ENCODE peak calls at places on chromosomes 6 and 20, in four cellular contexts. One of them, this sample, is unnamed.

GRCh38 chr6:81758221-81758620 is 5.7 kb upstream of the TENT5A start:
- DNase-seq in astrocyte of the spinal cord: no peak
- DNase-seq in IMR-90: no peak
- DNase-seq in lower lobe of right lung: no peak
- DNase-seq in this sample: no peak

GRCh38 chr20:14341782-14342181 is 4.4 kb upstream of the FLRT3 start:
- DNase-seq in astrocyte of the spinal cord: no peak
- DNase-seq in IMR-90: peak
- DNase-seq in lower lobe of right lung: no peak
- DNase-seq in this sample: peak

GRCh38 chr6:3769610-3770009 is 18.1 kb upstream of the PXDC1 start:
- DNase-seq in astrocyte of the spinal cord: no peak
- DNase-seq in IMR-90: peak
- DNase-seq in lower lobe of right lung: no peak
- DNase-seq in this sample: peak

GRCh38 chr20:62616728-62617621 is 25.3 kb upstream of the SLCO4A1 start:
- DNase-seq in astrocyte of the spinal cord: peak
- DNase-seq in IMR-90: peak
- DNase-seq in lower lobe of right lung: peak
- DNase-seq in this sample: peak

GRCh38 chr6:118683881-118684872 is 32.8 kb upstream of the CEP85L start:
- DNase-seq in astrocyte of the spinal cord: no peak
- DNase-seq in IMR-90: no peak
- DNase-seq in lower lobe of right lung: no peak
- DNase-seq in this sample: no peak

GRCh38 chr6:89255417-89255816 is 38.3 kb upstream of the GABRR1 start:
- DNase-seq in astrocyte of the spinal cord: no peak
- DNase-seq in IMR-90: no peak
- DNase-seq in lower lobe of right lung: no peak
- DNase-seq in this sample: no peak

GRCh38 chr6:28565823-28566526 is 40.3 kb downstream of the GPX5 start:
- DNase-seq in astrocyte of the spinal cord: no peak
- DNase-seq in IMR-90: no peak
- DNase-seq in lower lobe of right lung: no peak
- DNase-seq in this sample: no peak

GRCh38 chr20:58839474-58839874 is 11.2 kb downstream of the GNAS-AS1 start:
- DNase-seq in astrocyte of the spinal cord: peak
- DNase-seq in IMR-90: peak
- DNase-seq in lower lobe of right lung: no peak
- DNase-seq in this sample: peak

GRCh38 chr6:85126448-85127178 is 323.3 kb upstream of the NT5E start:
- DNase-seq in astrocyte of the spinal cord: peak
- DNase-seq in IMR-90: peak
- DNase-seq in lower lobe of right lung: peak
- DNase-seq in this sample: peak

GRCh38 chr6:148530394-148530923 is 187.8 kb downstream of the SASH1 start:
- DNase-seq in astrocyte of the spinal cord: peak
- DNase-seq in IMR-90: peak
- DNase-seq in lower lobe of right lung: no peak
- DNase-seq in this sample: peak

GRCh38 chr6:51929934-51930574 is 157.4 kb downstream of the PKHD1 start:
- DNase-seq in astrocyte of the spinal cord: no peak
- DNase-seq in IMR-90: no peak
- DNase-seq in lower lobe of right lung: no peak
- DNase-seq in this sample: no peak

GRCh38 chr6:17439243-17439993 is 46.0 kb downstream of the CAP2 start:
- DNase-seq in astrocyte of the spinal cord: no peak
- DNase-seq in IMR-90: no peak
- DNase-seq in lower lobe of right lung: no peak
- DNase-seq in this sample: peak

GRCh38 chr6:37160922-37161778 is 8.8 kb upstream of the PIM1 start:
- DNase-seq in astrocyte of the spinal cord: peak
- DNase-seq in IMR-90: peak
- DNase-seq in lower lobe of right lung: no peak
- DNase-seq in this sample: peak

GRCh38 chr6:126542052-126542451 is 202.1 kb downstream of the CENPW start:
- DNase-seq in astrocyte of the spinal cord: no peak
- DNase-seq in IMR-90: no peak
- DNase-seq in lower lobe of right lung: no peak
- DNase-seq in this sample: no peak

GRCh38 chr6:12548526-12548925 is 168.0 kb upstream of the PHACTR1 start:
- DNase-seq in astrocyte of the spinal cord: peak
- DNase-seq in IMR-90: peak
- DNase-seq in lower lobe of right lung: no peak
- DNase-seq in this sample: peak

GRCh38 chr6:51753635-51754034 is 333.8 kb downstream of the PKHD1 start:
- DNase-seq in astrocyte of the spinal cord: no peak
- DNase-seq in IMR-90: no peak
- DNase-seq in lower lobe of right lung: peak
- DNase-seq in this sample: no peak

GRCh38 chr6:115896538-115897129 is 164.1 kb downstream of the FRK start:
- DNase-seq in astrocyte of the spinal cord: peak
- DNase-seq in IMR-90: peak
- DNase-seq in lower lobe of right lung: no peak
- DNase-seq in this sample: peak

GRCh38 chr20:25553819-25554296 is 31.5 kb downstream of the NINL start:
- DNase-seq in astrocyte of the spinal cord: peak
- DNase-seq in IMR-90: peak
- DNase-seq in lower lobe of right lung: no peak
- DNase-seq in this sample: peak

GRCh38 chr6:2988076-2988425 is 11.6 kb upstream of the NQO2 start:
- DNase-seq in astrocyte of the spinal cord: no peak
- DNase-seq in IMR-90: no peak
- DNase-seq in lower lobe of right lung: no peak
- DNase-seq in this sample: no peak

GRCh38 chr20:37468886-37469285 is 52.2 kb upstream of the NNAT start:
- DNase-seq in astrocyte of the spinal cord: no peak
- DNase-seq in IMR-90: no peak
- DNase-seq in lower lobe of right lung: no peak
- DNase-seq in this sample: no peak

GRCh38 chr6:36555750-36556252 is 8.5 kb upstream of the STK38 start:
- DNase-seq in astrocyte of the spinal cord: no peak
- DNase-seq in IMR-90: no peak
- DNase-seq in lower lobe of right lung: no peak
- DNase-seq in this sample: no peak

GRCh38 chr6:155080876-155081845 is 86.0 kb downstream of the TIAM2 start:
- DNase-seq in astrocyte of the spinal cord: peak
- DNase-seq in IMR-90: peak
- DNase-seq in lower lobe of right lung: no peak
- DNase-seq in this sample: no peak

GRCh38 chr6:2765896-2766766 is 938 bp downstream of the WRNIP1 start:
- DNase-seq in astrocyte of the spinal cord: peak
- DNase-seq in IMR-90: peak
- DNase-seq in lower lobe of right lung: peak
- DNase-seq in this sample: peak

GRCh38 chr6:84062519-84063154 is 29.1 kb downstream of the MRAP2 start:
- DNase-seq in astrocyte of the spinal cord: no peak
- DNase-seq in IMR-90: no peak
- DNase-seq in lower lobe of right lung: no peak
- DNase-seq in this sample: no peak

GRCh38 chr6:125273965-125274364 is 27.8 kb downstream of the HDDC2 start:
- DNase-seq in astrocyte of the spinal cord: peak
- DNase-seq in IMR-90: peak
- DNase-seq in lower lobe of right lung: no peak
- DNase-seq in this sample: peak

GRCh38 chr6:135002229-135002844 is 52.3 kb downstream of the HBS1L start:
- DNase-seq in astrocyte of the spinal cord: peak
- DNase-seq in IMR-90: peak
- DNase-seq in lower lobe of right lung: no peak
- DNase-seq in this sample: peak

GRCh38 chr6:56244528-56245253 is 2.7 kb downstream of the COL21A1 start:
- DNase-seq in astrocyte of the spinal cord: no peak
- DNase-seq in IMR-90: no peak
- DNase-seq in lower lobe of right lung: no peak
- DNase-seq in this sample: no peak

GRCh38 chr20:13199279-13199678 is 21.8 kb upstream of the ISM1 start:
- DNase-seq in astrocyte of the spinal cord: no peak
- DNase-seq in IMR-90: no peak
- DNase-seq in lower lobe of right lung: no peak
- DNase-seq in this sample: no peak

GRCh38 chr20:43748274-43748673 is 21.5 kb upstream of the GTSF1L start:
- DNase-seq in astrocyte of the spinal cord: no peak
- DNase-seq in IMR-90: peak
- DNase-seq in lower lobe of right lung: no peak
- DNase-seq in this sample: peak

GRCh38 chr6:145811741-145812140 is 2.9 kb downstream of the FBXO30 start:
- DNase-seq in astrocyte of the spinal cord: no peak
- DNase-seq in IMR-90: no peak
- DNase-seq in lower lobe of right lung: no peak
- DNase-seq in this sample: no peak
- H3K4me3 ChIP-seq in astrocyte of the spinal cord: no peak
- H3K4me3 ChIP-seq in IMR-90: no peak
- H3K4me3 ChIP-seq in lower lobe of right lung: no peak
- H3K4me3 ChIP-seq in this sample: no peak

GRCh38 chr20:347317-347639 is 367 bp downstream of the NRSN2 start:
- DNase-seq in astrocyte of the spinal cord: no peak
- DNase-seq in IMR-90: no peak
- DNase-seq in lower lobe of right lung: no peak
- DNase-seq in this sample: no peak

GRCh38 chr20:346640-347316 is at the start of gene NRSN2:
- DNase-seq in astrocyte of the spinal cord: peak
- DNase-seq in IMR-90: peak
- DNase-seq in lower lobe of right lung: peak
- DNase-seq in this sample: peak

GRCh38 chr20:346033-346639 is 775 bp upstream of the NRSN2 start:
- DNase-seq in astrocyte of the spinal cord: no peak
- DNase-seq in IMR-90: no peak
- DNase-seq in lower lobe of right lung: no peak
- DNase-seq in this sample: no peak

GRCh38 chr20:348972-349841 is 2.3 kb downstream of the NRSN2 start:
- DNase-seq in astrocyte of the spinal cord: no peak
- DNase-seq in IMR-90: no peak
- DNase-seq in lower lobe of right lung: no peak
- DNase-seq in this sample: no peak

DNA sequence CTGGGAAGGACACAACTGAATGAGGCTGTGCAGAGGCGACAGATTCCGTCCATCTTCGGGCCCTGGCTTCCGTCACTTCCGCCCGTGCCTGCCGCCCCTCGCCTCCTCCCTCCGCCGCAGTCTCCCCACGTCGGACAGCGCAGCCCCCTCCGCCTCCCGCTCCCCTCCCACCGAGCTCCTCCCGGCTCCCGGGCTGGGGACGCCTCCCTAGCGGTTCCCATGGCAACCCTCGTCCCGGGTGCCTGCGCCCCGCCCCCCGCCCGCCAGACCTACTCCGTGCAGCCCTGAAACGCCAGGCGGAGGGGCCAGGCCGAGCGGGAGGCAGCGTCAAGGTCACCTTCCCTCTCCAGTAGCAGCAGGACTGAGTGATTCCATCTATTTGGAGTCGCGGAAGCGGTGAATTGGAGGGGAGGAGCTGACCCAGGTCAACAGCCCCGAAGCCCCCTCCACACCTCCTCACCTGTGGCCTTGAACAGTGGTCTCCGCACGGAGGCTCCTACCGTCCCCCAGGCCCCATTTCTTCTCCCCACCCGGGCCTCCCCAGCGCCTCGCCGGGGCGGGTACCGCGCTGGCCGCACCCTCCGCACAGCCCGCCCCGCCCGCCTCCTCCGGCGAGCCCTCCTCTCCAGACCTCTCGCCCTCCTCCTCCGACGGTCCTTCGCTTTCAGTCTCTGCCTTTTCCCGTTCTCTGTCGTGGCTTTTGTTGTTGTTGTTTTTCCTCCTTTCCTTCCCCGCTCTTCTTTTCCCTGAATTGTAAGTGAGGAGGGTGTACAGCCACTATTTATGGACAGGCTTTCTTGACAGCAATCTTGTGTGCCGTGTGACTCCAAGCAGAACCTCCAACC is 951 bp downstream of the NRSN2 start:
- DNase-seq in astrocyte of the spinal cord: peak
- DNase-seq in IMR-90: peak
- DNase-seq in lower lobe of right lung: peak
- DNase-seq in this sample: peak
- TF ChIP-seq CTCF in astrocyte of the spinal cord: no peak
- TF ChIP-seq CTCF in IMR-90: no peak
- TF ChIP-seq CTCF in lower lobe of right lung: no peak
- TF ChIP-seq CTCF in this sample: no peak

GRCh38 chr6:19610260-19610659 is 226.9 kb upstream of the ID4 start:
- DNase-seq in astrocyte of the spinal cord: no peak
- DNase-seq in IMR-90: no peak
- DNase-seq in lower lobe of right lung: no peak
- DNase-seq in this sample: no peak
- H3K4me3 ChIP-seq in astrocyte of the spinal cord: no peak
- H3K4me3 ChIP-seq in IMR-90: no peak
- H3K4me3 ChIP-seq in lower lobe of right lung: no peak
- H3K4me3 ChIP-seq in this sample: no peak

DNA sequence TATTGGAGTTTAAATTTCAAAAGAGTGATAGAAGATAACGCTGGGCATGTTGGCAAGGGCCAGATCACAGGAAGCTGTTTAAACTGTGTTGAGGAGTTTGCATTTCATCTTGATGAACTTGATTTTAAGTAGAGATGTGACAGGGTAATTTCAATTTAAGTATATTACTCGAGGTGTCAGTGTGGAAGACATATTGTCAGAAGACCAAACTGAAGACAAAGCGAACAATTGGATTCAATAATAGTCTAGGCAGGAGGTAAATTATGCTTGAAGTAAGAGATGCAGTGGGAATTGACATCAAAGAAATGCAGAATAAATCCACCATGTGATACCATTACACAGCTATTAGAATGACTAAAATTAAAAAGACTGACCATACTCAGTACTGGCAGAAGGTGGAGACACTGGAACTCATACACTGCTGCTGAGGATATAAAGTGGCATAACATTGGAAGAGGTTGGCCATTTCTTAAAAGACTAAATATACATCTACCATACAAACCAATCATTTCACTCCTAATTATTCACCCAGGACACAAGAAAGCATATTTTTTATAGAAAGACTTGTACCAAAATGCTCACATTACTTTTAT is 240.8 kb downstream of the ARHGAP18 start:
- DNase-seq in astrocyte of the spinal cord: no peak
- DNase-seq in IMR-90: no peak
- DNase-seq in lower lobe of right lung: no peak
- DNase-seq in this sample: no peak
- TF ChIP-seq CTCF in astrocyte of the spinal cord: no peak
- TF ChIP-seq CTCF in IMR-90: no peak
- TF ChIP-seq CTCF in lower lobe of right lung: no peak
- TF ChIP-seq CTCF in this sample: no peak

GRCh38 chr6:150867117-150867516 is 1.6 kb downstream of the MTHFD1L start:
- DNase-seq in astrocyte of the spinal cord: no peak
- DNase-seq in IMR-90: no peak
- DNase-seq in lower lobe of right lung: no peak
- DNase-seq in this sample: no peak
- H3K4me3 ChIP-seq in astrocyte of the spinal cord: peak
- H3K4me3 ChIP-seq in IMR-90: peak
- H3K4me3 ChIP-seq in lower lobe of right lung: peak
- H3K4me3 ChIP-seq in this sample: peak

GRCh38 chr20:50138479-50139393 is 14.8 kb downstream of the PEDS1 start:
- DNase-seq in astrocyte of the spinal cord: no peak
- DNase-seq in IMR-90: no peak
- DNase-seq in lower lobe of right lung: no peak
- DNase-seq in this sample: no peak
- TF ChIP-seq CTCF in astrocyte of the spinal cord: peak
- TF ChIP-seq CTCF in IMR-90: no peak
- TF ChIP-seq CTCF in lower lobe of right lung: no peak
- TF ChIP-seq CTCF in this sample: no peak